ENCODE peak calls at places on chromosomes 11 and 22, in ten cellular contexts. M, D, R, E, Y, I, K, Z, L and S are unnamed samples.

GRCh38 chr11:130774703-130775102 is 141.6 kb downstream of the SNX19 start:
- DNase-seq in K (no peak), M (no peak), I (no peak), Z (no peak), L (no peak), Y (no peak), R (no peak), D (no peak), E (no peak), S (no peak)

GRCh38 chr11:64850979-64851567 is 6.6 kb upstream of the CDC42BPG start:
- DNase-seq in L (no peak), D (no peak), I (no peak), M (peak; percentile 45), R (no peak), E (peak; percentile 75), K (no peak), Z (peak; percentile 58), Y (peak; percentile 88), S (no peak)

GRCh38 chr11:65903068-65903481 is 2.9 kb upstream of the FOSL1 start:
- DNase-seq in I (peak; percentile 96), Z (no peak), Y (no peak), D (peak; percentile 86), L (no peak), E (no peak), M (peak; percentile 100), R (no peak), K (no peak), S (peak; percentile 98)

GRCh38 chr11:121039971-121040613 is 16.2 kb downstream of the TBCEL start:
- DNase-seq in Y (no peak), E (no peak), K (no peak), Z (no peak), L (no peak), M (no peak), I (no peak), D (no peak), R (no peak), S (no peak)

GRCh38 chr11:65793144-65793581 is 6.3 kb downstream of the OVOL1 start:
- DNase-seq in L (no peak), D (no peak), M (no peak), R (no peak), E (no peak), Y (no peak), K (no peak), Z (no peak), I (no peak), S (no peak)

GRCh38 chr22:28413612-28414011 is 266.0 kb downstream of the TTC28 start:
- DNase-seq in I (no peak), D (no peak), Z (no peak), E (no peak), K (no peak), R (no peak), L (no peak), M (no peak), Y (no peak), S (no peak)

GRCh38 chr11:74182635-74183034 is 11.5 kb downstream of the PPME1 start:
- DNase-seq in E (no peak), L (no peak), I (no peak), R (no peak), K (no peak), Y (no peak), D (peak; percentile 9), M (no peak), Z (no peak), S (no peak)

GRCh38 chr11:91078221-91078620 is 855.4 kb upstream of the CHORDC1 start:
- DNase-seq in M (no peak), I (no peak), R (no peak), Z (no peak), Y (no peak), E (no peak), K (no peak), D (no peak), L (no peak), S (no peak)

GRCh38 chr22:20626811-20627210 is 119.4 kb downstream of the MED15 start:
- DNase-seq in R (no peak), I (no peak), Z (no peak), E (no peak), Y (no peak), D (no peak), L (no peak), K (no peak), M (no peak), S (no peak)

GRCh38 chr11:22875869-22876473 is 15.7 kb upstream of the CCDC179 start:
- DNase-seq in R (peak; percentile 49), Y (peak; percentile 59), Z (peak; percentile 44), L (peak; percentile 40), D (peak; percentile 57), M (peak; percentile 65), E (peak; percentile 54), I (peak; percentile 82), K (peak; percentile 77), S (peak; percentile 76)

GRCh38 chr11:86592047-86592564 is 80.3 kb downstream of the ME3 start:
- DNase-seq in R (no peak), K (no peak), E (no peak), I (peak; percentile 41), D (peak; percentile 14), Z (no peak), L (no peak), M (peak; percentile 24), Y (no peak), S (peak; percentile 41)

GRCh38 chr11:65185869-65186341 is 4.2 kb downstream of the CAPN1 start:
- DNase-seq in I (no peak), Z (peak; percentile 55), Y (no peak), M (no peak), D (no peak), R (no peak), K (no peak), L (no peak), E (no peak), S (no peak)

GRCh38 chr11:3149852-3150188 is 15.3 kb downstream of the OSBPL5 start:
- DNase-seq in Y (no peak), M (no peak), D (no peak), K (no peak), R (no peak), I (no peak), E (no peak), Z (no peak), L (no peak), S (no peak)

GRCh38 chr11:127943763-127944162 is 643.6 kb downstream of the ETS1 start:
- DNase-seq in E (no peak), L (no peak), K (no peak), D (no peak), I (no peak), Z (no peak), M (no peak), R (no peak), Y (no peak), S (no peak)

GRCh38 chr22:20094158-20094807 is 14.2 kb downstream of the DGCR8 start:
- DNase-seq in Z (no peak), Y (no peak), L (no peak), D (no peak), M (no peak), I (no peak), R (no peak), E (no peak), K (no peak), S (no peak)